ENCODE peak calls at places on chromosomes 3 and 15, in five cellular contexts. S, I, M, W and P are unnamed samples.

GRCh38 chr15:58453931-58454793 is 22.4 kb downstream of the LIPC start:
- DNase-seq in M (no peak), S (peak; percentile 26), W (no peak), I (no peak), P (no peak)

GRCh38 chr15:58475573-58476524 is 44.1 kb downstream of the LIPC start:
- DNase-seq in W (peak; percentile 48), M (no peak), S (no peak), I (no peak), P (no peak)

GRCh38 chr15:60737217-60737616 is 258.3 kb upstream of the ICE2 start:
- DNase-seq in I (no peak), W (no peak), M (no peak), S (no peak), P (no peak)

GRCh38 chr3:189340680-189341460 is 169.1 kb downstream of the TPRG1 start:
- DNase-seq in S (no peak), I (no peak), M (no peak), W (peak; percentile 11), P (no peak)

GRCh38 chr3:58888087-58888486 is 161.7 kb downstream of the CFAP20DC start:
- DNase-seq in M (no peak), S (no peak), W (no peak), I (no peak), P (no peak)

GRCh38 chr15:99155961-99156443 is 51.1 kb downstream of the SYNM start:
- DNase-seq in S (no peak), W (peak; percentile 50), M (peak; percentile 31), I (no peak), P (no peak)

GRCh38 chr3:195352895-195353488 is 82.0 kb upstream of the XXYLT1 start:
- DNase-seq in S (no peak), W (peak; percentile 90), M (no peak), I (no peak), P (no peak)

GRCh38 chr15:101031203-101031602 is 112.0 kb downstream of the LRRK1 start:
- DNase-seq in I (no peak), S (no peak), W (no peak), M (no peak), P (no peak)

GRCh38 chr3:129033151-129033550 is 27.4 kb upstream of the GP9 start:
- DNase-seq in S (no peak), M (no peak), W (no peak), I (no peak), P (peak; percentile 13)

GRCh38 chr15:48466825-48467224 is 135.6 kb downstream of the DUT start:
- DNase-seq in W (no peak), M (no peak), S (no peak), I (no peak), P (no peak)

GRCh38 chr3:4750306-4751056 is 228.8 kb upstream of the BHLHE40 start:
- DNase-seq in I (no peak), W (no peak), M (no peak), S (no peak), P (no peak)